ENCODE peak calls at places on chromosome 21, in four cellular contexts. P is kidney, A is mammary epithelial cell, Z is tibial nerve. W is an unnamed sample. For H3K4me1, the result is how much of the 10 kb centered on the place peaks cover.

GRCh38 chr21:40054403-40054802 is 187.2 kb downstream of the PCP4 start:
- DNase-seq in P (peak), Z (no peak), A (peak), W (no peak)

GRCh38 chr21:36691539-36692124 is 7.3 kb upstream of the SIM2 start:
- DNase-seq in Z (no peak), A (no peak), P (no peak), W (no peak)

GRCh38 chr21:25243809-25244208 is 363.5 kb downstream of the MRPL39 start:
- DNase-seq in Z (no peak), A (no peak), P (no peak), W (no peak)

GRCh38 chr21:36321325-36322082 is 1.5 kb downstream of the MORC3 start:
- DNase-seq in Z (no peak), A (peak), P (no peak), W (no peak)

GRCh38 chr21:25638634-25639166 is 358 bp upstream of the JAM2 start:
- DNase-seq in Z (no peak), P (no peak), A (no peak), W (no peak)

GRCh38 chr21:15896501-15896900 is 166.7 kb downstream of the USP25 start:
- DNase-seq in Z (no peak), A (no peak), P (no peak), W (no peak)

GRCh38 chr21:36104306-36105300 is 30.3 kb upstream of the CBR3 start:
- DNase-seq in P (peak), Z (peak), A (peak), W (no peak)

GRCh38 chr21:26788783-26789182 is 56.4 kb downstream of the ADAMTS1 start:
- DNase-seq in Z (no peak), A (no peak), P (no peak), W (no peak)

GRCh38 chr21:37402251-37402867 is 35.8 kb downstream of the DYRK1A start:
- DNase-seq in Z (no peak), A (no peak), P (no peak), W (no peak)

GRCh38 chr21:40166291-40166843 is 299.1 kb downstream of the PCP4 start:
- DNase-seq in Z (no peak), P (no peak), A (no peak), W (no peak)

GRCh38 chr21:21624674-21625073 is 626.5 kb downstream of the NCAM2 start:
- DNase-seq in A (no peak), P (no peak), Z (no peak), W (no peak)

GRCh38 chr21:14862794-14863720 is 201.7 kb downstream of the NRIP1 start:
- DNase-seq in Z (no peak), A (no peak), P (no peak), W (no peak)

GRCh38 chr21:36388835-36389234 is 3.6 kb downstream of the CHAF1B start:
- DNase-seq in A (peak), Z (no peak), P (no peak), W (no peak)

GRCh38 chr21:36217711-36218110 is 61.1 kb downstream of the DOP1B start:
- DNase-seq in A (no peak), P (no peak), Z (no peak), W (no peak)

GRCh38 chr21:32741336-32741735 is 13.5 kb upstream of the SYNJ1 start:
- DNase-seq in A (no peak), P (no peak), Z (no peak), W (no peak)

GRCh38 chr21:20729376-20729775 is 268.8 kb upstream of the NCAM2 start:
- DNase-seq in Z (no peak), A (no peak), P (no peak), W (no peak)

GRCh38 chr21:16193758-16194606 is 464.2 kb downstream of the USP25 start:
- DNase-seq in Z (peak), P (peak), A (peak), W (no peak)

GRCh38 chr21:37348664-37349063 is 17.9 kb upstream of the DYRK1A start:
- DNase-seq in P (no peak), A (no peak), Z (no peak), W (no peak)

GRCh38 chr21:18722193-18722592 is 318.6 kb upstream of the TMPRSS15 start:
- DNase-seq in Z (no peak), P (no peak), A (no peak), W (no peak)

GRCh38 chr21:14453339-14453738 is 70.4 kb upstream of the HSPA13 start:
- DNase-seq in P (no peak), A (no peak), Z (no peak), W (no peak)

GRCh38 chr21:19123525-19123924 is 719.9 kb upstream of the TMPRSS15 start:
- DNase-seq in A (no peak), P (no peak), Z (no peak), W (no peak)

GRCh38 chr21:38790038-38790437 is 15.7 kb upstream of the ETS2 start:
- DNase-seq in Z (no peak), A (no peak), P (no peak), W (no peak)

GRCh38 chr21:36810443-36810842 is 111.5 kb downstream of the SIM2 start:
- DNase-seq in P (no peak), A (no peak), Z (no peak), W (no peak)

GRCh38 chr21:38869946-38870345 is 64.2 kb downstream of the ETS2 start:
- DNase-seq in Z (no peak), A (no peak), P (no peak), W (no peak)

DNA sequence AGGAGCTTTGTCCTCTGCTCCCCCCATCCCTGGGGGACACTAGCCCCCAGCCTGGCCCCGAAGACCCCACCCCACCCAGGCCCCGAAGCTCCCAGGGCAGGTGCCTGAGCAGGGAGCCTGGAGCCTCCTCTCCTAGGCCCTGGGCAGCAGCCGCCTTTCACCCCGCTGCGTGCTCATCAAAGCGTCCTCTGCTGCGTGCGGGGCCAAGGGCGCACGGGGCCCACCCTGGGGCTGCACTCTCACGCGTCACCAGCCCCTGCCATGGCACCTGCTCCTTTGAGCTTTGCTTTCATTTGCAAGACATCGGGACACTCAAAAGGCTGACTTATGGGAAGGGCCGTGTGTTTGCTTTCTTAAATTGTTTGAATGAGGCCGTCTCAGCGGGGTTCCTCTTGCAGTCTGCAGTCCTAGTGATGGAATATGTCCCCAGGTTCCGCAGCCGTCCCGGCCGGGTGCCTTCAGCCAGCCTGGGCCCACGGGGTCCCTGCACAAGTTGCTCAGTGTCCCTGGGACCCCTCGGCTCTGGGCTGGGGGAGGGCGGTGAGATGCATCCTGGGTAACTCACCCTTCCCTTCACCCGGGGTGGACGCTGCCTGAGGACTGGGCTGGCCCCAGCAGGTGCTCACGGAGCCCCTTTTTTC is 53.3 kb downstream of the SLC19A1 start:
- DNase-seq in P (no peak), A (no peak), Z (no peak), W (no peak)
- H3K4me1 ChIP-seq in P (under half), A (under half), Z (under half), W (under half)

DNA sequence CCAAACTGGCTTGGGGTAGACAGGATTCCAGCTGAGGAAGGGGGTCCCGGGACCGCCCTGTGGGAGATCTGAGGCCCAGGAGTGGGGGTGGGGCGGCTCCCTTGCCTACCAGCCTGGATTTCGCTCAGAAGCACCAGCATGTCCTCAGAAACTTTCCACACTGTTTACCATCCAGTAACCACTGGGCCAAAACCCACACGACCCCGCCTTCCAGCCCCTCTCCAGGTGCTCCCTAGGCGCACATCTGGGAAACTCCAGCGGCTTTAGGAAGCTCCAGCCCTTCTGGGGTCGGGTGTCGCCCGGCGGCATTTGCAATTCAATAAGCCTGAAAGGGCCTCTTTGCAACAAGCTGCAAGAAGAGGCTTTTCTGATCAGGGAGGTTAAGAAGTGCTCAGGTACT is 4.6 kb downstream of the RIPK4 start:
- DNase-seq in P (no peak), A (no peak), Z (no peak), W (no peak)
- H3K4me1 ChIP-seq in P (under half), A (half or more), Z (under half), W (under half)

GRCh38 chr21:41752231-41752681 is 14.6 kb downstream of the RIPK4 start:
- DNase-seq in Z (no peak), P (peak), A (peak), W (no peak)
- H3K4me1 ChIP-seq in Z (under half), P (under half), A (half or more), W (half or more)

DNA sequence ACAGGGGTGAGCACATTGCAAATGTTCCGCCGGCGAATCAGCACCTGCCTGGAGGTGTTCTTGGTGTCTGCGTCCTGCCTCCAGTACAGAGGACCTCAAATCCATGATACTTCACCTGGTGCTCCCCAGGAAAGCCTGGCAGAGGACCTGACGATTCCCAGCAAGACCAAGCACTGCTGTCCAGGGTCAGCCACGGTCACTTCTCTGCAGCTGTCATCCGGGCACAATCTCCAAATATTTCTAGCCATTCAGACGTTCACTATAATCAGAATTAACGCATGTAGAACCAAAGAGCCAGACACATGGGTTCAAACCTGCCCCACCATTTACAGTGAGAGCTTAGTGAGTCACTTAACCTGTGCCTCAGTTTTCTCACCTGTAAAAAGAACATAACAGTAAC is 74.5 kb downstream of the CLIC6 start:
- DNase-seq in P (no peak), A (no peak), Z (no peak), W (no peak)
- H3K4me1 ChIP-seq in P (under half), A (under half), Z (under half), W (under half)

GRCh38 chr21:29033871-29034270 is 9.4 kb downstream of the USP16 start:
- DNase-seq in P (no peak), Z (no peak), A (no peak), W (no peak)
- H3K4me1 ChIP-seq in P (under half), Z (under half), A (under half), W (under half)

GRCh38 chr21:29315155-29315749 is 16.5 kb downstream of the BACH1 start:
- DNase-seq in Z (no peak), P (no peak), A (peak), W (no peak)
- H3K4me1 ChIP-seq in Z (under half), P (under half), A (under half), W (under half)

GRCh38 chr21:44063151-44063912 is 43.9 kb upstream of the PWP2 start:
- DNase-seq in P (no peak), A (no peak), Z (no peak), W (no peak)

GRCh38 chr21:44067011-44067839 is 40.0 kb upstream of the PWP2 start:
- DNase-seq in A (no peak), P (no peak), Z (no peak), W (no peak)

GRCh38 chr21:44066116-44066515 is 41.1 kb upstream of the PWP2 start:
- DNase-seq in Z (no peak), A (no peak), P (no peak), W (no peak)

GRCh38 chr21:44064852-44065403 is 42.3 kb upstream of the PWP2 start:
- DNase-seq in A (no peak), P (no peak), Z (no peak), W (no peak)

GRCh38 chr21:44065428-44065827 is 41.8 kb upstream of the PWP2 start:
- DNase-seq in Z (no peak), A (no peak), P (no peak), W (no peak)
- H3K4me1 ChIP-seq in Z (under half), A (under half), P (under half), W (under half)